ENCODE peak calls at places on chromosome 9, in seven cellular contexts. One of them, this sample, is unnamed.

GRCh38 chr9:110545705-110546104 is 33.8 kb downstream of the SVEP1 start:
- DNase-seq in lung: no peak
- DNase-seq in GM23338: no peak
- DNase-seq in PC-9: no peak
- DNase-seq in dorsolateral prefrontal cortex: peak; percentile 27
- DNase-seq in PC-3: peak; percentile 53
- DNase-seq in lower lobe of right lung: no peak
- DNase-seq in this sample: peak; percentile 2

GRCh38 chr9:18393340-18394130 is 80.4 kb upstream of the ADAMTSL1 start:
- DNase-seq in dorsolateral prefrontal cortex: no peak
- DNase-seq in PC-9: peak; percentile 44
- DNase-seq in lung: peak; percentile 31
- DNase-seq in PC-3: peak; percentile 92
- DNase-seq in lower lobe of right lung: no peak
- DNase-seq in GM23338: no peak
- DNase-seq in this sample: no peak

GRCh38 chr9:113216406-113216805 is 4.7 kb downstream of the FKBP15 start:
- DNase-seq in GM23338: no peak
- DNase-seq in PC-9: no peak
- DNase-seq in lower lobe of right lung: no peak
- DNase-seq in PC-3: no peak
- DNase-seq in lung: no peak
- DNase-seq in dorsolateral prefrontal cortex: no peak
- DNase-seq in this sample: no peak

GRCh38 chr9:70587143-70587710 is 172.8 kb upstream of the KLF9 start:
- DNase-seq in dorsolateral prefrontal cortex: no peak
- DNase-seq in PC-3: no peak
- DNase-seq in lung: no peak
- DNase-seq in lower lobe of right lung: no peak
- DNase-seq in GM23338: no peak
- DNase-seq in PC-9: no peak
- DNase-seq in this sample: no peak

GRCh38 chr9:129933215-129933614 is 98.0 kb downstream of the USP20 start:
- DNase-seq in dorsolateral prefrontal cortex: no peak
- DNase-seq in PC-9: no peak
- DNase-seq in lung: no peak
- DNase-seq in PC-3: no peak
- DNase-seq in GM23338: no peak
- DNase-seq in lower lobe of right lung: no peak
- DNase-seq in this sample: no peak

GRCh38 chr9:117325110-117325788 is 89.6 kb downstream of the ASTN2 start:
- DNase-seq in PC-3: no peak
- DNase-seq in lower lobe of right lung: no peak
- DNase-seq in PC-9: no peak
- DNase-seq in GM23338: no peak
- DNase-seq in dorsolateral prefrontal cortex: no peak
- DNase-seq in lung: no peak
- DNase-seq in this sample: no peak

GRCh38 chr9:96667363-96667728 is 12.2 kb upstream of the PRXL2C start:
- DNase-seq in GM23338: peak; percentile 18
- DNase-seq in PC-3: no peak
- DNase-seq in lung: no peak
- DNase-seq in dorsolateral prefrontal cortex: no peak
- DNase-seq in PC-9: no peak
- DNase-seq in lower lobe of right lung: no peak
- DNase-seq in this sample: peak; percentile 14

GRCh38 chr9:33044677-33045282 is 19.7 kb downstream of the DNAJA1 start:
- DNase-seq in lung: no peak
- DNase-seq in dorsolateral prefrontal cortex: peak; percentile 36
- DNase-seq in PC-3: peak; percentile 39
- DNase-seq in GM23338: peak; percentile 81
- DNase-seq in lower lobe of right lung: no peak
- DNase-seq in PC-9: peak; percentile 8
- DNase-seq in this sample: peak; percentile 62

GRCh38 chr9:76528056-76528455 is 69.1 kb downstream of the GCNT1 start:
- DNase-seq in lower lobe of right lung: no peak
- DNase-seq in lung: no peak
- DNase-seq in dorsolateral prefrontal cortex: no peak
- DNase-seq in PC-3: no peak
- DNase-seq in PC-9: no peak
- DNase-seq in GM23338: no peak
- DNase-seq in this sample: no peak

GRCh38 chr9:121073038-121073437 is 1.7 kb upstream of the CNTRL start:
- DNase-seq in lung: peak; percentile 72
- DNase-seq in PC-9: no peak
- DNase-seq in GM23338: no peak
- DNase-seq in dorsolateral prefrontal cortex: peak; percentile 54
- DNase-seq in lower lobe of right lung: peak; percentile 57
- DNase-seq in PC-3: peak; percentile 22
- DNase-seq in this sample: no peak

GRCh38 chr9:16436545-16436944 is 433.9 kb downstream of the BNC2 start:
- DNase-seq in GM23338: peak; percentile 34
- DNase-seq in PC-3: no peak
- DNase-seq in dorsolateral prefrontal cortex: no peak
- DNase-seq in lung: no peak
- DNase-seq in PC-9: no peak
- DNase-seq in lower lobe of right lung: no peak
- DNase-seq in this sample: no peak
- TF ChIP-seq CTCF in GM23338: peak; percentile 72
- TF ChIP-seq CTCF in PC-3: no peak
- TF ChIP-seq CTCF in dorsolateral prefrontal cortex: no peak
- TF ChIP-seq CTCF in lung: no peak
- TF ChIP-seq CTCF in PC-9: no peak
- TF ChIP-seq CTCF in lower lobe of right lung: no peak
- TF ChIP-seq CTCF in this sample: peak; percentile 30

DNA sequence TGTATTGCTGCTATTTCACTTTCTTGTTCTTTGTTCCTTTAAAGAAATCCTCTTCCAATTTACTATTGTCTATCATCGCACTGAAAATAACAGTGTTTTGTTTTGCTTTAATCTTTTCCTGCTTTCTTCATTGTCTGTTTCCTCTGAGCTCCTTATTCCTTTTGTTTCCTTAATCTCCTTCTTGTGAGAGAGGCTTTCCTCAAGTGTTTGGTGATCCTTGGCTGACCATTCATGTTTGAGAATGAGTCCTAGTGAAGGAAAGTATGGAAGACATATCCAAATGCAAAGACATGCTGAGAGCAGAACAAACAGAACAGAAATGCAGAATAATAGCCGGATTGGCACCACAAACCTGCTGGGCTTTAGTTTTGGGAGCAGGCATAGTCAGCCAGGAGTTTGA is 42.0 kb upstream of the ENTREP1 start:
- DNase-seq in GM23338: peak; percentile 16
- DNase-seq in PC-9: no peak
- DNase-seq in lung: no peak
- DNase-seq in PC-3: no peak
- DNase-seq in dorsolateral prefrontal cortex: no peak
- DNase-seq in lower lobe of right lung: no peak
- DNase-seq in this sample: peak; percentile 88
- H3K27ac ChIP-seq in GM23338: peak overlapping the region; percentile 32
- H3K27ac ChIP-seq in PC-9: no peak overlapping the region
- H3K27ac ChIP-seq in lung: no peak overlapping the region
- H3K27ac ChIP-seq in PC-3: no peak overlapping the region
- H3K27ac ChIP-seq in dorsolateral prefrontal cortex: no peak overlapping the region
- H3K27ac ChIP-seq in lower lobe of right lung: no peak overlapping the region
- H3K27ac ChIP-seq in this sample: peak overlapping the region; percentile 62

GRCh38 chr9:82466616-82467251 is 478.2 kb downstream of the SPATA31D1 start:
- DNase-seq in GM23338: peak; percentile 88
- DNase-seq in dorsolateral prefrontal cortex: no peak
- DNase-seq in lung: no peak
- DNase-seq in PC-9: no peak
- DNase-seq in lower lobe of right lung: no peak
- DNase-seq in PC-3: peak; percentile 29
- DNase-seq in this sample: peak; percentile 86
- TF ChIP-seq CTCF in GM23338: peak; percentile 95
- TF ChIP-seq CTCF in dorsolateral prefrontal cortex: no peak
- TF ChIP-seq CTCF in lung: no peak
- TF ChIP-seq CTCF in PC-9: no peak
- TF ChIP-seq CTCF in lower lobe of right lung: peak; percentile 14
- TF ChIP-seq CTCF in PC-3: peak; percentile 48
- TF ChIP-seq CTCF in this sample: peak; percentile 88

DNA sequence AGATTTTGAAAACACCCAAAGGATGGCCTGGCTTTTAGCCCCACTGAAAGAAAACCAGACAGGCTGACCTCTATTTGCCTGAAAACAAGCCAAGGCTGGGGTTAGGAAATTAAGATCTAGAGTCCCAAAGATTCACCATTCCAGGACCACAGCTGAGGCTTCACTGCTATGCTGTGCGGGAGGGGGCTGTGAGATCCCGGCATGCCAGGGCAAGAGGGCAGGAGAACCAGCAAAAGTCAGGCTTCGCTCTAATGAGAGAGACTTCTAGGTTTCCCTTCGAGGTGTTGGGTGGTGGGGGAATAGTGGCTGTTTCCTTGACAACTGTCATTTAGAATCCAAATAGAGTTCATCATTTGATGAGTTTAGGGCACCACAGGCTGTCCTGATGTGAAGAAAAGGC is 152.9 kb upstream of the NFIB start:
- DNase-seq in GM23338: no peak
- DNase-seq in lung: no peak
- DNase-seq in PC-3: no peak
- DNase-seq in dorsolateral prefrontal cortex: no peak
- DNase-seq in lower lobe of right lung: no peak
- DNase-seq in PC-9: no peak
- DNase-seq in this sample: no peak
- H3K27ac ChIP-seq in GM23338: no peak overlapping the region
- H3K27ac ChIP-seq in lung: no peak overlapping the region
- H3K27ac ChIP-seq in PC-3: no peak overlapping the region
- H3K27ac ChIP-seq in dorsolateral prefrontal cortex: no peak overlapping the region
- H3K27ac ChIP-seq in lower lobe of right lung: no peak overlapping the region
- H3K27ac ChIP-seq in PC-9: no peak overlapping the region
- H3K27ac ChIP-seq in this sample: no peak overlapping the region

DNA sequence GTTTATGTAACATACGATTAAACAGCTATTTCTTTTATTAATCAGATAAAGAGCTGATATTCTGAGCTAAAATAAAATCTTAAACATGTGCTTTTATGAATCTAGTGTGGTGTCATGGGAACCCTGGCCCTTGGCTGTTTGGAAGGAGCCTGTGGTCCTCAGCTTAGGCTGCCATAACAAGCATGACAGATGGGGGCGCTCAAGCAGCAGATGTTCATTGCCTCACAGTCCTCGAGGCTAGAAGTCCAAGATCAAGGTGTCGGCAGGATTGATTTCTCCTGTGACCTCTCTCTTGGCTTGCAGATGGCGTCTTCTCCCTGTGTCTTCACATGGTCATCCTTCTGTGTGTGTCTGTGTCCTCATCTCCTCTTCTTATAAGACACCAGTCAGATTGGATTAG is 448.2 kb downstream of the GADD45G start:
- DNase-seq in lung: no peak
- DNase-seq in dorsolateral prefrontal cortex: no peak
- DNase-seq in PC-3: peak; percentile 9
- DNase-seq in PC-9: no peak
- DNase-seq in lower lobe of right lung: no peak
- DNase-seq in GM23338: peak; percentile 74
- DNase-seq in this sample: no peak
- TF ChIP-seq CTCF in lung: no peak
- TF ChIP-seq CTCF in dorsolateral prefrontal cortex: no peak
- TF ChIP-seq CTCF in PC-3: no peak
- TF ChIP-seq CTCF in PC-9: peak; percentile 40
- TF ChIP-seq CTCF in lower lobe of right lung: peak; percentile 18
- TF ChIP-seq CTCF in GM23338: peak; percentile 80
- TF ChIP-seq CTCF in this sample: peak; percentile 47

GRCh38 chr9:109015026-109015280 is 1.7 kb upstream of the CTNNAL1 start:
- DNase-seq in PC-9: no peak
- DNase-seq in lung: no peak
- DNase-seq in lower lobe of right lung: no peak
- DNase-seq in GM23338: no peak
- DNase-seq in PC-3: no peak
- DNase-seq in dorsolateral prefrontal cortex: no peak
- DNase-seq in this sample: no peak
- H3K27ac ChIP-seq in PC-9: peak overlapping the region; percentile 64
- H3K27ac ChIP-seq in lung: no peak overlapping the region
- H3K27ac ChIP-seq in lower lobe of right lung: peak overlapping the region; percentile 87
- H3K27ac ChIP-seq in GM23338: no peak overlapping the region
- H3K27ac ChIP-seq in PC-3: no peak overlapping the region
- H3K27ac ChIP-seq in dorsolateral prefrontal cortex: no peak overlapping the region
- H3K27ac ChIP-seq in this sample: no peak overlapping the region

DNA sequence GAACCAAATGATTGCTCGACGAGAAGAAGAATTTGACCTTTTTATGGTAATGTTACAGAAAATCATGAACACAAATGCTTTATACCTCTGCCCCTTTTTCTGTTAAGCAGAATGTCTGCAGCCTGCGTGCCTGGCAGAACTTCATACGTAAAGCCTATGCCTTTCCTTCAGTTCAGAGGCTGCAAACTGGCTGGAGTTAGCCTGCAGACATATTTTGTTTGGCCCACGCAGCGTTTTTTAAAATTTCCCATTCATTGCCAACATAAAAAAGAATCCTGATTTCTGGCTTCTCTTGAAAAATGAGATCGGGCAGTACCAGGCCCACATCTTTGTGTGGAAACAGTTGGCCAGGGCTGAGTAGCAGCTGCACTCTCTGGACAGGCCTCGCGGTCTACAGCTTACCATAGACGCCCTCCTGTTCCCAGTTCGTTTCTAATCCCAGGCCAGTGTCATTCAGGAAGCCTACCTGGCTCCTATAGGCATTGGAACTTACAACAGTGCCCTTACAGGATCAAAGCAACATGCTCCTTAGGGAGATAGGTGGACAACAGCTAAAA is 104.4 kb downstream of the SMARCA2 start:
- DNase-seq in dorsolateral prefrontal cortex: no peak
- DNase-seq in PC-9: no peak
- DNase-seq in PC-3: no peak
- DNase-seq in lower lobe of right lung: no peak
- DNase-seq in GM23338: no peak
- DNase-seq in lung: no peak
- DNase-seq in this sample: no peak
- TF ChIP-seq CTCF in dorsolateral prefrontal cortex: no peak
- TF ChIP-seq CTCF in PC-9: no peak
- TF ChIP-seq CTCF in PC-3: no peak
- TF ChIP-seq CTCF in lower lobe of right lung: no peak
- TF ChIP-seq CTCF in GM23338: no peak
- TF ChIP-seq CTCF in lung: no peak
- TF ChIP-seq CTCF in this sample: no peak

GRCh38 chr9:69131682-69132081 is 42.4 kb upstream of the TJP2 start:
- DNase-seq in PC-3: peak; percentile 33
- DNase-seq in lower lobe of right lung: no peak
- DNase-seq in lung: no peak
- DNase-seq in GM23338: no peak
- DNase-seq in PC-9: no peak
- DNase-seq in dorsolateral prefrontal cortex: no peak
- DNase-seq in this sample: no peak
- H3K27ac ChIP-seq in PC-3: no peak overlapping the region
- H3K27ac ChIP-seq in lower lobe of right lung: no peak overlapping the region
- H3K27ac ChIP-seq in lung: peak overlapping the region; percentile 58
- H3K27ac ChIP-seq in GM23338: peak overlapping the region; percentile 69
- H3K27ac ChIP-seq in PC-9: no peak overlapping the region
- H3K27ac ChIP-seq in dorsolateral prefrontal cortex: no peak overlapping the region
- H3K27ac ChIP-seq in this sample: no peak overlapping the region

GRCh38 chr9:22100626-22101025 is 91.5 kb upstream of the CDKN2B start:
- DNase-seq in GM23338: peak; percentile 60
- DNase-seq in PC-3: no peak
- DNase-seq in PC-9: no peak
- DNase-seq in lung: no peak
- DNase-seq in lower lobe of right lung: no peak
- DNase-seq in dorsolateral prefrontal cortex: no peak
- DNase-seq in this sample: peak; percentile 21
- TF ChIP-seq CTCF in GM23338: no peak
- TF ChIP-seq CTCF in PC-3: peak; percentile 25
- TF ChIP-seq CTCF in PC-9: no peak
- TF ChIP-seq CTCF in lung: no peak
- TF ChIP-seq CTCF in lower lobe of right lung: no peak
- TF ChIP-seq CTCF in dorsolateral prefrontal cortex: peak; percentile 12
- TF ChIP-seq CTCF in this sample: peak; percentile 48